ENCODE peak calls at places on chromosomes 11 and 22, in five cellular contexts. One of them, this sample, is unnamed.

GRCh38 chr22:30572840-30573593 is 1.4 kb downstream of the GAL3ST1 start:
- DNase-seq in AG09309: no peak
- DNase-seq in right atrium auricular region: no peak
- DNase-seq in H9: no peak
- DNase-seq in AG04450: no peak
- DNase-seq in this sample: no peak

GRCh38 chr11:693415-693831 is 1.6 kb downstream of the DEAF1 start:
- DNase-seq in AG04450: no peak
- DNase-seq in right atrium auricular region: no peak
- DNase-seq in AG09309: no peak
- DNase-seq in H9: no peak
- DNase-seq in this sample: no peak

GRCh38 chr11:78020248-78020647 is 2.8 kb downstream of the KCTD14 start:
- DNase-seq in AG04450: no peak
- DNase-seq in AG09309: no peak
- DNase-seq in H9: no peak
- DNase-seq in right atrium auricular region: no peak
- DNase-seq in this sample: no peak

GRCh38 chr22:22787805-22788459 is 99.7 kb upstream of the IGLL5 start:
- DNase-seq in AG04450: no peak
- DNase-seq in AG09309: peak
- DNase-seq in H9: peak
- DNase-seq in right atrium auricular region: no peak
- DNase-seq in this sample: no peak

GRCh38 chr11:85787809-85788805 is 22.8 kb downstream of the SYTL2 start:
- DNase-seq in AG04450: no peak
- DNase-seq in H9: no peak
- DNase-seq in right atrium auricular region: no peak
- DNase-seq in AG09309: no peak
- DNase-seq in this sample: no peak

GRCh38 chr11:70605846-70606245 is 207.5 kb downstream of the CTTN start:
- DNase-seq in AG09309: no peak
- DNase-seq in right atrium auricular region: no peak
- DNase-seq in AG04450: no peak
- DNase-seq in H9: no peak
- DNase-seq in this sample: no peak

GRCh38 chr11:27401760-27402316 is 38.8 kb upstream of the CCDC34 start:
- DNase-seq in right atrium auricular region: no peak
- DNase-seq in AG09309: no peak
- DNase-seq in H9: no peak
- DNase-seq in AG04450: no peak
- DNase-seq in this sample: no peak

GRCh38 chr22:31177420-31178162 is 17.6 kb downstream of the RNF185 start:
- DNase-seq in AG09309: peak
- DNase-seq in right atrium auricular region: no peak
- DNase-seq in AG04450: peak
- DNase-seq in H9: no peak
- DNase-seq in this sample: no peak

GRCh38 chr11:132024587-132025295 is 654.3 kb downstream of the NTM start:
- DNase-seq in H9: no peak
- DNase-seq in AG04450: peak
- DNase-seq in right atrium auricular region: no peak
- DNase-seq in AG09309: peak
- DNase-seq in this sample: no peak

DNA sequence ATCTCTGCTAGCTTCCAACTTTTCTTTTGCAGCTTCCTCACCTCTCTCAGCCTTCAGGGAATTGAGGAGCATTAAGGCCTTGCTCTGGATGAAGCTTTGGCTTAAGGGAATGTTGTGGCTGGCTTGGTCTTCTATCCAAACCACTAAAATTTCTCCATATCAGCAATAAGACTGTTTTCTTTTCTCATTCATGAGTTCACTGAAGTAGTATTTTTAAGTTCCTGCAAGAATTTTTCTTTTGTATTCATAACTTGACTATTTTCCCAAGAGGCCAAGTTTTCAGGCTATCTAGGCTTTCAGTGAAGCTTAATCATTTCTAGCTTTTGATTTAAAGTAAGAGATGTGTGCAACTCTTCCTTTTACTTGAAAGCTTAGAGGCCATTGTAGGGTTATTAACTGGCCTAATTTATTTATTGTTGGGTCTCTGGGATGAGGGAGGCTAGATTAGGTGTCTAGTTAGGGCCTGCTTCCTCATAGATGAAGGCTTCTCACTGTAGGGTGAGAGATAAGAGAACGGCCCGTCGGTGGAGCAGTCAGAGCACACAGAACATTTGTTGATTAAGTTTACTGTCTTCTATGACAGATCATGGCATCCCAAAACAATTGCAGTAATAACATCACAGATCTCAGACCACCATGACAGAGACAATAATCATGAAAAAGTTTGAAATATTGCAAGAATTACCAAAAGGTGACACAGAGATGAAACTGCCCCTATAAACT is 33.2 kb downstream of the CSF2RB start:
- DNase-seq in H9: no peak
- DNase-seq in AG04450: no peak
- DNase-seq in right atrium auricular region: no peak
- DNase-seq in AG09309: no peak
- DNase-seq in this sample: no peak
- TF ChIP-seq CTCF in H9: peak
- TF ChIP-seq CTCF in AG04450: no peak
- TF ChIP-seq CTCF in right atrium auricular region: peak
- TF ChIP-seq CTCF in AG09309: no peak
- TF ChIP-seq CTCF in this sample: no peak

GRCh38 chr22:45103756-45104155 is 60.0 kb upstream of the NUP50 start:
- DNase-seq in H9: peak
- DNase-seq in AG09309: no peak
- DNase-seq in right atrium auricular region: no peak
- DNase-seq in AG04450: no peak
- DNase-seq in this sample: no peak
- TF ChIP-seq CTCF in H9: peak
- TF ChIP-seq CTCF in AG09309: peak
- TF ChIP-seq CTCF in right atrium auricular region: no peak
- TF ChIP-seq CTCF in AG04450: peak
- TF ChIP-seq CTCF in this sample: peak

GRCh38 chr11:75339685-75340409 is 11.6 kb downstream of the ARRB1 start:
- DNase-seq in right atrium auricular region: no peak
- DNase-seq in H9: no peak
- DNase-seq in AG04450: no peak
- DNase-seq in AG09309: no peak
- DNase-seq in this sample: no peak
- TF ChIP-seq CTCF in right atrium auricular region: no peak
- TF ChIP-seq CTCF in H9: no peak
- TF ChIP-seq CTCF in AG04450: peak
- TF ChIP-seq CTCF in AG09309: no peak
- TF ChIP-seq CTCF in this sample: peak

GRCh38 chr22:47628477-47629272 is 866.2 kb downstream of the TBC1D22A start:
- DNase-seq in AG09309: no peak
- DNase-seq in AG04450: no peak
- DNase-seq in right atrium auricular region: peak
- DNase-seq in H9: peak
- DNase-seq in this sample: no peak

GRCh38 chr22:47625531-47626427 is 863.3 kb downstream of the TBC1D22A start:
- DNase-seq in AG04450: no peak
- DNase-seq in AG09309: no peak
- DNase-seq in right atrium auricular region: peak
- DNase-seq in H9: peak
- DNase-seq in this sample: no peak

GRCh38 chr22:47625013-47625385 is 862.5 kb downstream of the TBC1D22A start:
- DNase-seq in right atrium auricular region: peak
- DNase-seq in AG09309: no peak
- DNase-seq in AG04450: no peak
- DNase-seq in H9: peak
- DNase-seq in this sample: no peak

GRCh38 chr22:47627561-47628253 is 865.3 kb downstream of the TBC1D22A start:
- DNase-seq in AG04450: no peak
- DNase-seq in right atrium auricular region: no peak
- DNase-seq in H9: no peak
- DNase-seq in AG09309: no peak
- DNase-seq in this sample: no peak

DNA sequence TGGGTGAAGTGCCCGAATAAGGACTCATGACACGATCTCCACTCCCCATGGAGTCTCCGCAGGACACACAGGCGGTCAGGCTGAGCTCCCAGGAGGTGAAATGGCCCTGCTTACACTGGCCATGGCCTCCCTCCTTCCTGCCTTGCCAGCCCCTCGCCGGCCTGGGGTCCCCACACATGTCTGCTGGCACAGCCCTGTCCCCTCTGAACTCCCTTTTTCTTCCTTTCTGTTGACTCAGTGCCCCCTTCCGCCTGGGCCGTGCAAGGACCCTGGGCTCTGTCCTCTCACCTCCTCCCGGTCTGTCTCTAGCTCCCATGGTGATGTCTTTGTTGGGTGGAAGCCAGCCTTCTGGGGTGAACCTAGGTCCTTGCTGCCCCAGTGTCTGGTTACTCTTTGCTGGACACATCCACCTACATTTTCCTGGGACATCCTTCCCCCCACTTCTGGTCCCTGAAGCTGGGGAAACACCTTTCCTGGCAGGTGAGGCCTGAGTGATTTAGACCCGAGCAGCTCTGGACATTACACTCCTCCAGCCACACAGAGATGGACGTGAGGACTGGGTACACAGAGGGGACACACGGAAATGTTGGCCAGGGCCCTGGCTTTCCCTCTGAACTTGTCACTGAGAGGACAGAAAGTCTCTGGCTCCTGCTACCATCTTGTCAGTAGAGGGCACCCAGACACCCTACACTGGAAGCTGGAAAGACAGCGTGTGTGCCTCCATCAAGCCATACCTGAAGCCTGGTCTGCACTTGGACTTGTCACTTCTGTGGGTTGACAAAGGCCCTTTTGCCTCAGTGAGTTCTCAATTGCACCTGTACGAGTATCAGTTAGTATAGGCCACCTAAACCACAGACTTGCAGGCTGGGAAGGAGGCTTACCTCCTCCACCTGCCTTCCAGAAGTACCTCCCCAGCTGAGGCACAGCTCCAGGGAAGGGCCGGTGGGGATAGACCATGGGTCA is 864.3 kb downstream of the TBC1D22A start:
- DNase-seq in AG09309: no peak
- DNase-seq in AG04450: no peak
- DNase-seq in H9: no peak
- DNase-seq in right atrium auricular region: peak
- DNase-seq in this sample: no peak
- TF ChIP-seq CTCF in AG09309: no peak
- TF ChIP-seq CTCF in AG04450: no peak
- TF ChIP-seq CTCF in H9: peak
- TF ChIP-seq CTCF in right atrium auricular region: no peak
- TF ChIP-seq CTCF in this sample: no peak

DNA sequence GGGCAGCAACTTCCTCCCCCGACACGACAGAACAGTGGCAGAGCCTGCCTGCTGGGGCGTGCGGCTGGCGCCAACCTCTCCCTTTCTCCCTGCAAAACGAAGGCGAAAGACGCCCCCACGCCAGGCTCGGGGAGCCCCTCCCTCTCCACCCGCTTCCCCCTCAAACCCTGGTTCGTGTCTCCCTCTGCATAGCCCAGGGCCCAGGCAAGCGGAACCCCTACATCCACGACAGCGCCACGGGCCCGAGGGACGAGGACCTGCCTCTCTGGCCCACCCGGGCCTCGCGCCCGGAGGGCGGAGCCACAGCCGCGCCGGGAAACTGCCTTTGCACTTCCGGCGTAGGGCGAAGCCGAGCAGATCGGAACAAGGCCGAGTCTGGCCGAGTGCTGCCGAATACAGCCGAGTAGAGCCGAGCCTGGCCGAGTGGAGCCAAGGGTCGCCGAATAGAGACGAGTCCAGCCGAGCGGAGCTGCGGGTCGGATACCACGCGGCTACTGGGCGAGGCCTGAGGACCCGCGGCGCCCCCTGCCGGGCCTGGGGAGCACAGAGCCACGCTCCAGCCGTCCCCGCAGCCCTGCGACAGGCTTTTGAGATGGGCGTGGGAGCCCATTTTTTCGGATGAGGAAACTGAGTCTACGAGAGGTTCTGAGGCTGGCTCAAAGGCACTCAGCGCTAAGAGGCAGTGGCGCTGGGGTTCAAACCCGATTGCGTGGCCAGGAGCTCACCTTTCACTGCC is 11.2 kb upstream of the C1QTNF6 start:
- DNase-seq in AG04450: peak
- DNase-seq in AG09309: peak
- DNase-seq in right atrium auricular region: peak
- DNase-seq in H9: peak
- DNase-seq in this sample: peak
- TF ChIP-seq CTCF in AG04450: peak
- TF ChIP-seq CTCF in AG09309: peak
- TF ChIP-seq CTCF in right atrium auricular region: peak
- TF ChIP-seq CTCF in H9: peak
- TF ChIP-seq CTCF in this sample: peak

GRCh38 chr22:39135092-39135896 is 17.2 kb downstream of the CBX7 start:
- DNase-seq in AG04450: no peak
- DNase-seq in H9: peak
- DNase-seq in right atrium auricular region: no peak
- DNase-seq in AG09309: no peak
- DNase-seq in this sample: no peak
- TF ChIP-seq CTCF in AG04450: peak
- TF ChIP-seq CTCF in H9: peak
- TF ChIP-seq CTCF in right atrium auricular region: peak
- TF ChIP-seq CTCF in AG09309: peak
- TF ChIP-seq CTCF in this sample: peak

GRCh38 chr11:102453286-102453797 is 777 bp upstream of the TMEM123 start:
- DNase-seq in right atrium auricular region: no peak
- DNase-seq in AG09309: no peak
- DNase-seq in AG04450: no peak
- DNase-seq in H9: peak
- DNase-seq in this sample: no peak
- TF ChIP-seq CTCF in right atrium auricular region: no peak
- TF ChIP-seq CTCF in AG09309: no peak
- TF ChIP-seq CTCF in AG04450: no peak
- TF ChIP-seq CTCF in H9: no peak
- TF ChIP-seq CTCF in this sample: no peak

GRCh38 chr22:32777997-32778396 is 23.5 kb upstream of the TIMP3 start:
- DNase-seq in H9: no peak
- DNase-seq in AG04450: no peak
- DNase-seq in AG09309: no peak
- DNase-seq in right atrium auricular region: no peak
- DNase-seq in this sample: no peak

GRCh38 chr22:32776397-32776796 is 25.1 kb upstream of the TIMP3 start:
- DNase-seq in H9: no peak
- DNase-seq in right atrium auricular region: no peak
- DNase-seq in AG04450: no peak
- DNase-seq in AG09309: no peak
- DNase-seq in this sample: no peak

GRCh38 chr22:32776800-32777199 is 24.7 kb upstream of the TIMP3 start:
- DNase-seq in H9: no peak
- DNase-seq in AG09309: no peak
- DNase-seq in right atrium auricular region: no peak
- DNase-seq in AG04450: no peak
- DNase-seq in this sample: no peak

GRCh38 chr22:32771761-32772160 is 29.7 kb upstream of the TIMP3 start:
- DNase-seq in AG04450: no peak
- DNase-seq in H9: no peak
- DNase-seq in right atrium auricular region: no peak
- DNase-seq in AG09309: no peak
- DNase-seq in this sample: no peak

GRCh38 chr22:32775957-32776356 is 25.5 kb upstream of the TIMP3 start:
- DNase-seq in AG09309: no peak
- DNase-seq in H9: no peak
- DNase-seq in AG04450: no peak
- DNase-seq in right atrium auricular region: no peak
- DNase-seq in this sample: no peak
- TF ChIP-seq CTCF in AG09309: peak
- TF ChIP-seq CTCF in H9: peak
- TF ChIP-seq CTCF in AG04450: peak
- TF ChIP-seq CTCF in right atrium auricular region: peak
- TF ChIP-seq CTCF in this sample: peak

This sample was measured in type B pancreatic cell.